ENCODE peak calls at places on chromosomes 11 and 22, in five cellular contexts. E is GM23338, X is HCT116, A is MM.1S, W is PC-3. G is an unnamed sample.

GRCh38 chr22:50206599-50206998 is 5.8 kb downstream of the SELENOO start:
- DNase-seq in E (peak; percentile 88), X (no peak), A (no peak), W (no peak), G (peak; percentile 24)

GRCh38 chr22:36155702-36156101 is 4.9 kb downstream of the APOL3 start:
- DNase-seq in E (no peak), X (no peak), A (no peak), W (no peak), G (no peak)

GRCh38 chr11:116226731-116227130 is 546.1 kb downstream of the BUD13 start:
- DNase-seq in E (peak; percentile 41), X (no peak), A (no peak), W (no peak), G (no peak)

GRCh38 chr22:46542011-46542985 is 4.9 kb upstream of the CELSR1 start:
- DNase-seq in E (peak; percentile 87), X (no peak), A (peak; percentile 73), W (peak; percentile 70), G (peak; percentile 71)

GRCh38 chr11:70146309-70146708 is 56.8 kb upstream of the FADD start:
- DNase-seq in E (no peak), X (no peak), A (no peak), W (no peak), G (no peak)

GRCh38 chr22:34055525-34056200 is 135.4 kb upstream of the LARGE1 start:
- DNase-seq in E (peak; percentile 86), X (no peak), A (peak; percentile 56), W (no peak), G (peak; percentile 57)

GRCh38 chr11:111975076-111975806 is 38.1 kb downstream of the DIXDC1 start:
- DNase-seq in E (no peak), X (no peak), A (no peak), W (peak; percentile 25), G (no peak)

GRCh38 chr22:38032681-38033521 is 24.3 kb upstream of the PICK1 start:
- DNase-seq in E (no peak), X (no peak), A (no peak), W (no peak), G (no peak)

GRCh38 chr11:89163686-89164085 is 14.0 kb upstream of the TYR start:
- DNase-seq in E (no peak), X (no peak), A (no peak), W (no peak), G (no peak)

GRCh38 chr11:9535189-9535781 is 38.2 kb upstream of the WEE1 start:
- DNase-seq in E (peak; percentile 91), X (peak; percentile 44), A (peak; percentile 62), W (peak; percentile 71), G (peak; percentile 81)

GRCh38 chr11:20873054-20873453 is 203.7 kb downstream of the NELL1 start:
- DNase-seq in E (peak; percentile 93), X (no peak), A (no peak), W (peak; percentile 2), G (peak; percentile 24)

GRCh38 chr11:8605956-8606355 is 11.9 kb upstream of the STK33 start:
- DNase-seq in E (no peak), X (no peak), A (no peak), W (no peak), G (no peak)

GRCh38 chr11:96101146-96101545 is 177.2 kb upstream of the MTMR2 start:
- DNase-seq in E (no peak), X (no peak), A (no peak), W (no peak), G (no peak)
- H3K9me2 ChIP-seq in E (peaks cover 11% of the 10 kb centered on the region), X (no peaks in the 10 kb centered on the region), A (no peaks in the 10 kb centered on the region), W (no peaks in the 10 kb centered on the region), G (no peaks in the 10 kb centered on the region)

GRCh38 chr22:24146791-24147353 is 34.4 kb upstream of the SUSD2 start:
- DNase-seq in E (peak; percentile 42), X (no peak), A (peak; percentile 31), W (no peak), G (no peak)
- TF ChIP-seq EZH2phosphoT487 in E (no peak), X (no peak), A (no peak), W (no peak), G (no peak)

GRCh38 chr11:90744169-90744568 is 521.3 kb upstream of the CHORDC1 start:
- DNase-seq in E (no peak), X (no peak), A (no peak), W (no peak), G (no peak)

GRCh38 chr11:90737328-90738050 is 514.6 kb upstream of the CHORDC1 start:
- DNase-seq in E (peak; percentile 8), X (no peak), A (no peak), W (no peak), G (no peak)

GRCh38 chr11:90738799-90739198 is 516.0 kb upstream of the CHORDC1 start:
- DNase-seq in E (no peak), X (no peak), A (no peak), W (no peak), G (no peak)
- H2AFZ ChIP-seq in E (no peak overlapping the region), X (no peak overlapping the region), A (no peak overlapping the region), W (no peak overlapping the region), G (no peak overlapping the region)

GRCh38 chr22:25084405-25085107 is 115.1 kb upstream of the CRYBB3 start:
- DNase-seq in E (no peak), X (no peak), A (no peak), W (no peak), G (no peak)
- H3K9me2 ChIP-seq in E (no peaks in the 10 kb centered on the region), X (no peaks in the 10 kb centered on the region), A (no peaks in the 10 kb centered on the region), W (no peaks in the 10 kb centered on the region), G (no peaks in the 10 kb centered on the region)

GRCh38 chr11:73409431-73409830 is 33.2 kb downstream of the RELT start:
- DNase-seq in E (no peak), X (no peak), A (no peak), W (no peak), G (no peak)

GRCh38 chr11:73411031-73411430 is 34.8 kb downstream of the RELT start:
- DNase-seq in E (no peak), X (no peak), A (no peak), W (no peak), G (no peak)

GRCh38 chr11:73413246-73413645 is 37.0 kb downstream of the RELT start:
- DNase-seq in E (no peak), X (no peak), A (no peak), W (no peak), G (no peak)

GRCh38 chr11:73412308-73412707 is 36.1 kb downstream of the RELT start:
- DNase-seq in E (no peak), X (no peak), A (no peak), W (peak; percentile 55), G (no peak)

DNA sequence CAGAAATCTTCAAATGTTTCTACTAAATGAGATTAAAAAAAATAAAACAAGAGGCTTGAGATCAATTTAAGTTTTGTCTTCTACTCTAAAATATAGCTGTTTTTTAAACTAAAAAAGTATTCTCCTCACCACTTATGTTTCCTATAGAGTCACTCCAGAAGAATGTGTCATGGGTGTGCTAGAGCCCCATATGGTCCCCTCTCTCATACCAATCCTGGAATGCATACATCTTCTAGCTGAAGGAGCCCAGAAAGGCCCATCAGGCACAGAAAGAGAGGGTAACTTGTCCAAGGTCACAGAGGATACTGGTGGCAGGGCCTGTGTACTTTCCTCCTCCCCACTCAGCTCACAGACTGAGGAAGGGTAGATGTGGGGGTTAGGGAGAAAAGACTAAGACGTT is 34.4 kb downstream of the RELT start:
- DNase-seq in E (no peak), X (no peak), A (no peak), W (no peak), G (no peak)
- TF ChIP-seq EZH2phosphoT487 in E (no peak), X (no peak), A (no peak), W (no peak), G (no peak)

GRCh38 chr11:75547617-75548054 is 14.4 kb upstream of the SERPINH1 start:
- DNase-seq in E (peak; percentile 89), X (no peak), A (peak; percentile 33), W (peak; percentile 82), G (peak; percentile 41)
- H2AFZ ChIP-seq in E (peak overlapping the region; percentile 73), X (no peak overlapping the region), A (no peak overlapping the region), W (peak overlapping the region; percentile 31), G (no peak overlapping the region)

G was measured in OCI-LY7.